ENCODE peak calls at places on chromosomes 6 and 20, in seven cellular contexts. K is HCT116, V is endodermal cell, Z is vagina, H is fibroblast of lung, R is upper lobe of right lung, G is upper lobe of left lung. S is an unnamed sample.

GRCh38 chr6:130365166-130366010 is 429 bp upstream of the TMEM200A start:
- DNase-seq in K (peak), V (peak), Z (no peak), H (peak), R (peak), G (peak), S (no peak)

GRCh38 chr6:166471797-166472260 is 89.1 kb upstream of the MPC1 start:
- DNase-seq in K (no peak), V (no peak), Z (no peak), H (no peak), R (peak), G (peak), S (no peak)

GRCh38 chr6:70849348-70850069 is 107.4 kb downstream of the B3GAT2 start:
- DNase-seq in K (no peak), V (no peak), Z (no peak), H (no peak), R (no peak), G (no peak), S (no peak)

GRCh38 chr6:71420693-71421328 is 132.2 kb downstream of the OGFRL1 start:
- DNase-seq in K (no peak), V (peak), Z (no peak), H (peak), R (peak), G (peak), S (peak)

GRCh38 chr20:49955167-49955566 is 19.0 kb downstream of the RNF114 start:
- DNase-seq in K (no peak), V (no peak), Z (no peak), H (no peak), R (no peak), G (no peak), S (no peak)

GRCh38 chr20:32609993-32610896 is 25.1 kb upstream of the NOL4L start:
- DNase-seq in K (no peak), V (no peak), Z (no peak), H (no peak), R (no peak), G (no peak), S (no peak)

GRCh38 chr6:144190593-144190992 is 40.3 kb downstream of the STX11 start:
- DNase-seq in K (no peak), V (no peak), Z (no peak), H (peak), R (no peak), G (no peak), S (no peak)

GRCh38 chr6:108768792-108769524 is 79.3 kb upstream of the ARMC2 start:
- DNase-seq in K (no peak), V (no peak), Z (no peak), H (no peak), R (no peak), G (no peak), S (no peak)

GRCh38 chr20:19382371-19382770 is 169.9 kb downstream of the SLC24A3 start:
- DNase-seq in K (no peak), V (no peak), Z (no peak), H (no peak), R (no peak), G (no peak), S (no peak)

GRCh38 chr6:33739611-33740010 is 7.1 kb downstream of the IP6K3 start:
- DNase-seq in K (no peak), V (no peak), Z (no peak), H (no peak), R (no peak), G (no peak), S (no peak)

GRCh38 chr20:45359069-45359405 is 3.9 kb upstream of the SYS1 start:
- DNase-seq in K (no peak), V (no peak), Z (no peak), H (peak), R (peak), G (peak), S (no peak)

GRCh38 chr20:38114353-38114791 is 50.7 kb downstream of the TGM2 start:
- DNase-seq in K (no peak), V (peak), Z (no peak), H (peak), R (no peak), G (no peak), S (no peak)

GRCh38 chr20:57883761-57884160 is 173.9 kb upstream of the PMEPA1 start:
- DNase-seq in K (no peak), V (no peak), Z (no peak), H (no peak), R (no peak), G (peak), S (no peak)

GRCh38 chr20:14334306-14334930 is 3.0 kb downstream of the FLRT3 start:
- DNase-seq in K (no peak), V (peak), Z (no peak), H (peak), R (no peak), G (peak), S (no peak)

GRCh38 chr6:145244712-145245111 is 490.6 kb downstream of the EPM2A start:
- DNase-seq in K (no peak), V (no peak), Z (no peak), H (peak), R (no peak), G (no peak), S (no peak)

GRCh38 chr6:18564775-18565174 is 177.6 kb downstream of the RNF144B start:
- DNase-seq in K (no peak), V (no peak), Z (no peak), H (no peak), R (no peak), G (no peak), S (no peak)

GRCh38 chr6:105402981-105403935 is at the start of gene PREP:
- DNase-seq in K (peak), V (peak), Z (no peak), H (peak), R (peak), G (peak), S (peak)

GRCh38 chr6:32058511-32058963 is 20.3 kb downstream of the CYP21A2 start:
- DNase-seq in K (no peak), V (no peak), Z (no peak), H (no peak), R (no peak), G (no peak), S (no peak)

GRCh38 chr6:114740547-114740946 is 397.7 kb upstream of the HS3ST5 start:
- DNase-seq in K (no peak), V (no peak), Z (no peak), H (no peak), R (no peak), G (no peak), S (no peak)

GRCh38 chr6:110063864-110064263 is 85.8 kb downstream of the GPR6 start:
- DNase-seq in K (no peak), V (no peak), Z (no peak), H (no peak), R (no peak), G (no peak), S (no peak)

GRCh38 chr6:39214846-39215639 is 14.2 kb downstream of the KCNK5 start:
- DNase-seq in K (no peak), V (no peak), Z (no peak), H (no peak), R (no peak), G (peak), S (no peak)

GRCh38 chr6:31094389-31094881 is 17.9 kb downstream of the C6orf15 start:
- DNase-seq in K (no peak), V (peak), Z (no peak), H (no peak), R (no peak), G (no peak), S (no peak)

GRCh38 chr6:169592558-169592957 is 109.3 kb downstream of the WDR27 start:
- DNase-seq in K (no peak), V (no peak), Z (no peak), H (peak), R (no peak), G (no peak), S (no peak)

GRCh38 chr6:124334359-124334758 is 530.7 kb downstream of the NKAIN2 start:
- DNase-seq in K (no peak), V (no peak), Z (no peak), H (no peak), R (no peak), G (no peak), S (no peak)

GRCh38 chr20:43954704-43955243 is 40.1 kb downstream of the TOX2 start:
- DNase-seq in K (no peak), V (no peak), Z (no peak), H (peak), R (no peak), G (no peak), S (no peak)

GRCh38 chr20:8749101-8749500 is 319.8 kb upstream of the PLCB4 start:
- DNase-seq in K (no peak), V (no peak), Z (no peak), H (peak), R (no peak), G (no peak), S (no peak)

GRCh38 chr20:53623454-53624206 is 30.0 kb upstream of the ZNF217 start:
- DNase-seq in K (no peak), V (peak), Z (no peak), H (peak), R (peak), G (peak), S (peak)

GRCh38 chr6:162622572-162622971 is 105.0 kb downstream of the PRKN start:
- DNase-seq in K (no peak), V (no peak), Z (no peak), H (no peak), R (no peak), G (no peak), S (no peak)

GRCh38 chr6:119241124-119241491 is 108.5 kb downstream of the MAN1A1 start:
- DNase-seq in K (no peak), V (no peak), Z (no peak), H (peak), R (no peak), G (no peak), S (no peak)

GRCh38 chr6:53647437-53648094 is 18.0 kb downstream of the KLHL31 start:
- DNase-seq in K (no peak), V (no peak), Z (no peak), H (peak), R (no peak), G (peak), S (peak)

GRCh38 chr6:53654745-53655240 is 10.8 kb downstream of the KLHL31 start:
- DNase-seq in K (no peak), V (no peak), Z (no peak), H (no peak), R (no peak), G (no peak), S (no peak)

GRCh38 chr6:53651149-53651763 is 14.3 kb downstream of the KLHL31 start:
- DNase-seq in K (peak), V (peak), Z (no peak), H (peak), R (no peak), G (peak), S (peak)

GRCh38 chr6:53648571-53648970 is 17.0 kb downstream of the KLHL31 start:
- DNase-seq in K (no peak), V (no peak), Z (no peak), H (peak), R (no peak), G (no peak), S (no peak)

GRCh38 chr6:53651764-53652401 is 13.7 kb downstream of the KLHL31 start:
- DNase-seq in K (peak), V (peak), Z (no peak), H (peak), R (peak), G (peak), S (peak)
- H3K27ac ChIP-seq in K (peak), V (no peak), Z (peak), H (no peak), R (no peak), G (no peak), S (peak)

GRCh38 chr6:16761469-16762264 is 407 bp upstream of the ATXN1 start:
- DNase-seq in K (peak), V (peak), Z (no peak), H (peak), R (peak), G (peak), S (no peak)
- TF ChIP-seq CTCF in K (no peak), V (peak), Z (no peak), H (no peak), R (peak), G (peak), S (peak)

GRCh38 chr6:7262037-7262461 is 51.0 kb downstream of the SSR1 start:
- DNase-seq in K (no peak), V (peak), Z (no peak), H (no peak), R (no peak), G (peak), S (no peak)
- H3K27ac ChIP-seq in K (peak), V (no peak), Z (peak), H (no peak), R (no peak), G (no peak), S (no peak)

GRCh38 chr6:20212392-20213111 is at the start of gene MBOAT1:
- DNase-seq in K (peak), V (peak), Z (no peak), H (peak), R (peak), G (peak), S (no peak)
- TF ChIP-seq CTCF in K (no peak), V (peak), Z (no peak), H (no peak), R (peak), G (peak), S (peak)

GRCh38 chr6:53059648-53060589 is 5.3 kb upstream of the FBXO9 start:
- DNase-seq in K (no peak), V (no peak), Z (no peak), H (no peak), R (no peak), G (no peak), S (no peak)
- H3K27ac ChIP-seq in K (no peak), V (no peak), Z (peak), H (no peak), R (peak), G (no peak), S (no peak)

GRCh38 chr6:28541996-28542395 is 16.3 kb downstream of the GPX5 start:
- DNase-seq in K (no peak), V (no peak), Z (no peak), H (no peak), R (no peak), G (no peak), S (no peak)

GRCh38 chr6:28544211-28544610 is 18.5 kb downstream of the GPX5 start:
- DNase-seq in K (no peak), V (peak), Z (no peak), H (peak), R (no peak), G (no peak), S (no peak)

GRCh38 chr6:28543671-28544131 is 18.0 kb downstream of the GPX5 start:
- DNase-seq in K (no peak), V (peak), Z (no peak), H (peak), R (peak), G (no peak), S (no peak)

GRCh38 chr6:28545955-28546354 is 20.3 kb downstream of the GPX5 start:
- DNase-seq in K (no peak), V (no peak), Z (no peak), H (no peak), R (no peak), G (no peak), S (no peak)

GRCh38 chr6:28542440-28543293 is 17.0 kb downstream of the GPX5 start:
- DNase-seq in K (peak), V (peak), Z (no peak), H (peak), R (peak), G (peak), S (peak)
- TF ChIP-seq CTCF in K (peak), V (peak), Z (no peak), H (peak), R (peak), G (peak), S (peak)

GRCh38 chr6:26284537-26285142 is 80.4 kb upstream of the BTN3A2 start:
- DNase-seq in K (no peak), V (peak), Z (no peak), H (peak), R (peak), G (peak), S (no peak)
- H3K27ac ChIP-seq in K (peak), V (peak), Z (peak), H (peak), R (peak), G (peak), S (peak)

DNA sequence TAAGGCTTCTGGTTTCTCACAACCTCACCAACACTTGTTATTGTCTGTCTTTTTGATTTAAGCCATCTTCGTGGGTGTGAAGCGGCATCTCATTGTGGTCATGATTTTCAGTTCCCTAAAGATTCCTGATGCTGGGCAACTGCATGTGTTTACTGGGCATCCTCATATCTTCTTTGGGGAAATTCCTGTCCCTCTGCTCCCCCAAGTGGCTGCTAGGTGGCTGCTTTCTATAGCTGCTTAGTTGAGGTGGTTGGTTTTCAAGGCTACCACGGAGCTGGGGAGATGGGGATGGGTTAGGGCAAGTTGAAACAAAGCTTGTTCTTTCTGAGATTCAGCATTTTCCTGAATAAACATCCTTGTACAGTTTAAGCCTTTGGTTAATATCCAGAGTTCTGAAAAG is 403.9 kb upstream of the SULF2 start:
- DNase-seq in K (peak), V (peak), Z (no peak), H (peak), R (no peak), G (no peak), S (no peak)
- TF ChIP-seq CTCF in K (peak), V (peak), Z (no peak), H (peak), R (no peak), G (no peak), S (no peak)

GRCh38 chr6:142903806-142904205 is 41.2 kb downstream of the HIVEP2 start:
- DNase-seq in K (no peak), V (no peak), Z (no peak), H (peak), R (no peak), G (no peak), S (no peak)
- H3K27ac ChIP-seq in K (no peak), V (no peak), Z (no peak), H (peak), R (no peak), G (no peak), S (no peak)

S was measured in Panc1.